ENCODE peak calls at places on chromosome 19, in seven cellular contexts. V, M, T, G, U, N and P are unnamed samples.

GRCh38 chr19:52600639-52601024 is 30.5 kb downstream of the ZNF701 start:
- DNase-seq in M (no peak), U (no peak), T (peak), N (no peak), G (peak), V (no peak), P (no peak)

GRCh38 chr19:45960595-45961235 is 12.9 kb downstream of the NOVA2 start:
- DNase-seq in T (no peak), G (no peak), U (peak), N (no peak), M (no peak), V (no peak), P (peak)

GRCh38 chr19:35038623-35039512 is 2.7 kb upstream of the HPN start:
- DNase-seq in T (no peak), G (no peak), U (no peak), M (no peak), N (no peak), V (no peak), P (no peak)

GRCh38 chr19:37906868-37907734 is at the start of gene SIPA1L3:
- DNase-seq in G (peak), U (peak), N (peak), T (peak), M (peak), V (peak), P (peak)

GRCh38 chr19:12611361-12611699 is 610 bp downstream of the ZNF791 start:
- DNase-seq in V (peak), M (no peak), N (peak), G (no peak), T (no peak), U (peak), P (peak)

GRCh38 chr19:23310729-23311211 is 60.6 kb upstream of the ZNF724 start:
- DNase-seq in V (no peak), M (no peak), T (no peak), N (no peak), G (no peak), U (no peak), P (no peak)

GRCh38 chr19:10102787-10103236 is 334 bp upstream of the ANGPTL6 start:
- DNase-seq in N (no peak), T (no peak), G (no peak), M (no peak), V (no peak), U (no peak), P (no peak)

GRCh38 chr19:51040151-51040550 is 5.3 kb upstream of the KLK12 start:
- DNase-seq in T (no peak), G (no peak), V (no peak), U (no peak), N (no peak), M (no peak), P (no peak)

GRCh38 chr19:1752009-1752756 is 1.1 kb upstream of the ONECUT3 start:
- DNase-seq in V (no peak), G (no peak), M (no peak), N (no peak), T (no peak), U (no peak), P (no peak)

GRCh38 chr19:12769689-12770088 is 5.7 kb downstream of the HOOK2 start:
- DNase-seq in V (no peak), T (peak), N (no peak), G (peak), M (no peak), U (peak), P (peak)

GRCh38 chr19:39514840-39515550 is at the start of gene SELENOV:
- DNase-seq in T (no peak), M (no peak), N (no peak), G (no peak), V (no peak), U (peak), P (no peak)

GRCh38 chr19:31548941-31549340 is 199.7 kb upstream of the TSHZ3 start:
- DNase-seq in G (no peak), N (no peak), M (no peak), T (no peak), U (peak), V (peak), P (no peak)

GRCh38 chr19:794989-795658 is 2.1 kb upstream of the PTBP1 start:
- DNase-seq in U (no peak), N (no peak), M (no peak), T (no peak), V (peak), G (no peak), P (no peak)

GRCh38 chr19:35006342-35006998 is 6.3 kb downstream of the GRAMD1A start:
- DNase-seq in V (peak), N (peak), T (no peak), M (no peak), G (no peak), U (no peak), P (no peak)

GRCh38 chr19:20964798-20965197 is 41.7 kb downstream of the ZNF85 start:
- DNase-seq in V (peak), U (no peak), G (no peak), N (no peak), M (no peak), T (no peak), P (peak)

GRCh38 chr19:16398530-16399241 is 73.1 kb downstream of the EPS15L1 start:
- DNase-seq in N (no peak), V (peak), G (no peak), T (no peak), M (no peak), U (no peak), P (no peak)